ENCODE peak calls at places on chromosomes 16 and 17, in six cellular contexts. B is NCI-H187, A is smooth muscle cell of the brain vasculature, U is stromal cell of bone marrow, I is substantia nigra, M is bronchial epithelial cell. K is an unnamed sample.

GRCh38 chr16:4110680-4111079 is 5.6 kb downstream of the ADCY9 start:
- DNase-seq in U (no peak), I (no peak), M (no peak), A (no peak), B (no peak), K (peak)

GRCh38 chr17:60554377-60554788 is 28.3 kb upstream of the APPBP2 start:
- DNase-seq in M (peak), B (no peak), I (no peak), A (peak), U (peak), K (peak)

GRCh38 chr17:28333083-28333746 is 2.1 kb downstream of the IFT20 start:
- DNase-seq in I (no peak), A (no peak), M (no peak), U (no peak), B (no peak), K (no peak)

GRCh38 chr17:29563816-29564215 is 3.0 kb downstream of the ABHD15 start:
- DNase-seq in A (no peak), B (no peak), U (no peak), M (no peak), I (no peak), K (no peak)

GRCh38 chr16:20789130-20789529 is 17.1 kb downstream of the ERI2 start:
- DNase-seq in I (no peak), B (no peak), U (no peak), A (no peak), M (no peak), K (no peak)

GRCh38 chr17:48841395-48841831 is 10.6 kb downstream of the CALCOCO2 start:
- DNase-seq in B (no peak), I (no peak), U (peak), M (peak), A (peak), K (no peak)

GRCh38 chr17:80005360-80006338 is 30.0 kb downstream of the TBC1D16 start:
- DNase-seq in U (no peak), I (no peak), A (no peak), M (no peak), B (no peak), K (no peak)

GRCh38 chr16:89002851-89003830 is 26.1 kb upstream of the CBFA2T3 start:
- DNase-seq in A (no peak), M (no peak), U (no peak), I (no peak), B (no peak), K (peak)

GRCh38 chr17:79833744-79834574 is 5.3 kb downstream of the CBX4 start:
- DNase-seq in A (no peak), M (no peak), B (no peak), I (no peak), U (no peak), K (peak)

GRCh38 chr17:53142890-53143289 is 679.8 kb upstream of the KIF2B start:
- DNase-seq in A (no peak), M (no peak), I (no peak), U (no peak), B (no peak), K (no peak)

GRCh38 chr16:84359326-84359725 is 9.0 kb upstream of the ATP2C2 start:
- DNase-seq in B (no peak), M (no peak), A (no peak), U (no peak), I (no peak), K (no peak)

GRCh38 chr16:78060787-78061186 is 38.4 kb downstream of the CLEC3A start:
- DNase-seq in M (no peak), I (no peak), A (no peak), B (no peak), U (no peak), K (no peak)

GRCh38 chr16:86975445-86975844 is 341.7 kb downstream of the C16orf95 start:
- DNase-seq in A (peak), M (peak), B (no peak), I (no peak), U (peak), K (no peak)

GRCh38 chr17:73003487-73003886 is 89.0 kb downstream of the SLC39A11 start:
- DNase-seq in A (no peak), B (no peak), I (no peak), U (no peak), M (peak), K (no peak)

GRCh38 chr17:67401106-67401505 is 24.0 kb downstream of the PITPNC1 start:
- DNase-seq in I (no peak), A (no peak), U (no peak), B (no peak), M (no peak), K (no peak)

GRCh38 chr17:78804777-78805176 is 22.7 kb upstream of the CYTH1 start:
- DNase-seq in I (no peak), B (no peak), A (no peak), U (no peak), M (no peak), K (no peak)

GRCh38 chr17:798246-798645 is 16.1 kb downstream of the MRM3 start:
- DNase-seq in A (no peak), B (no peak), I (no peak), M (no peak), U (no peak), K (no peak)

GRCh38 chr16:77931058-77931457 is 91.3 kb upstream of the CLEC3A start:
- DNase-seq in B (no peak), A (no peak), M (no peak), U (no peak), I (no peak), K (no peak)

GRCh38 chr17:39903158-39903884 is 15.1 kb downstream of the GSDMB start:
- DNase-seq in M (no peak), A (no peak), I (no peak), B (no peak), U (peak), K (no peak)

GRCh38 chr17:4956493-4957061 is 5.7 kb downstream of the ENO3 start:
- DNase-seq in B (no peak), U (no peak), A (no peak), I (no peak), M (no peak), K (no peak)

GRCh38 chr16:54240180-54241125 is 46.1 kb downstream of the IRX3 start:
- DNase-seq in I (no peak), B (no peak), M (no peak), U (no peak), A (no peak), K (no peak)

GRCh38 chr17:60613325-60613724 is 13.3 kb downstream of the PPM1D start:
- DNase-seq in B (no peak), I (no peak), A (no peak), U (no peak), M (no peak), K (peak)

GRCh38 chr17:76678330-76678729 is 32.4 kb downstream of the MXRA7 start:
- DNase-seq in U (no peak), A (no peak), M (no peak), B (no peak), I (no peak), K (no peak)

GRCh38 chr17:29582254-29582765 is 7.1 kb downstream of the GIT1 start:
- DNase-seq in M (no peak), I (no peak), B (no peak), U (no peak), A (no peak), K (no peak)

GRCh38 chr16:30728904-30729672 is 19.1 kb upstream of the PHKG2 start:
- DNase-seq in A (no peak), B (no peak), I (no peak), M (no peak), U (no peak), K (no peak)

GRCh38 chr17:30550512-30551273 is 73.5 kb downstream of the GOSR1 start:
- DNase-seq in A (no peak), B (no peak), I (no peak), U (no peak), M (peak), K (no peak)

K was measured in lower lobe of right lung.